ENCODE peak calls at places on chromosomes 1 and 21, in nine cellular contexts. V, Y, F, M, D, G, Z, A and Q are unnamed samples.

GRCh38 chr1:14435368-14436023 is 163.0 kb upstream of the KAZN start:
- DNase-seq in V (no peak), Y (no peak), F (no peak), M (peak), D (no peak), G (no peak), Z (no peak), A (no peak), Q (no peak)

GRCh38 chr1:234486858-234487830 is 8.2 kb upstream of the TARBP1 start:
- DNase-seq in V (no peak), Y (peak), F (peak), M (peak), D (no peak), G (no peak), Z (peak), A (peak), Q (peak)

GRCh38 chr1:20248954-20249612 is 41.6 kb upstream of the VWA5B1 start:
- DNase-seq in V (no peak), Y (no peak), F (no peak), M (no peak), D (no peak), G (no peak), Z (no peak), A (no peak), Q (no peak)

GRCh38 chr1:113124366-113124765 is 51.4 kb downstream of the LRIG2 start:
- DNase-seq in V (no peak), Y (no peak), F (no peak), M (no peak), D (no peak), G (no peak), Z (peak), A (no peak), Q (no peak)

GRCh38 chr1:214108097-214108446 is 120.3 kb downstream of the PROX1 start:
- DNase-seq in V (no peak), Y (no peak), F (no peak), M (no peak), D (no peak), G (no peak), Z (no peak), A (no peak), Q (no peak)

GRCh38 chr1:246317723-246318359 is 189.2 kb downstream of the SMYD3 start:
- DNase-seq in V (no peak), Y (peak), F (no peak), M (no peak), D (no peak), G (no peak), Z (peak), A (no peak), Q (peak)

GRCh38 chr1:236522937-236523703 is 662 bp upstream of the LGALS8 start:
- DNase-seq in V (no peak), Y (no peak), F (peak), M (peak), D (no peak), G (no peak), Z (no peak), A (no peak), Q (peak)

GRCh38 chr1:7536891-7537591 is 234.1 kb upstream of the VAMP3 start:
- DNase-seq in V (no peak), Y (no peak), F (no peak), M (no peak), D (peak), G (no peak), Z (no peak), A (no peak), Q (no peak)

GRCh38 chr1:116817582-116818064 is 63.4 kb downstream of the CD2 start:
- DNase-seq in V (peak), Y (peak), F (peak), M (peak), D (no peak), G (peak), Z (no peak), A (no peak), Q (peak)

GRCh38 chr21:35039595-35040291 is 9.4 kb downstream of the RUNX1 start:
- DNase-seq in V (no peak), Y (no peak), F (no peak), M (no peak), D (no peak), G (no peak), Z (no peak), A (no peak), Q (no peak)

GRCh38 chr1:51768971-51769601 is 109.4 kb downstream of the NRDC start:
- DNase-seq in V (no peak), Y (peak), F (peak), M (peak), D (peak), G (no peak), Z (peak), A (peak), Q (peak)

GRCh38 chr1:179742717-179743678 is at the start of gene FAM163A:
- DNase-seq in V (no peak), Y (no peak), F (no peak), M (peak), D (peak), G (no peak), Z (no peak), A (no peak), Q (no peak)

GRCh38 chr1:200968469-200969410 is 54.8 kb downstream of the KIF21B start:
- DNase-seq in V (no peak), Y (peak), F (no peak), M (no peak), D (no peak), G (no peak), Z (peak), A (no peak), Q (peak)

GRCh38 chr1:11784256-11784992 is 21.3 kb downstream of the MTHFR start:
- DNase-seq in V (no peak), Y (no peak), F (no peak), M (no peak), D (no peak), G (no peak), Z (no peak), A (no peak), Q (no peak)

GRCh38 chr1:31595836-31596736 is 19.8 kb downstream of the TINAGL1 start:
- DNase-seq in V (no peak), Y (no peak), F (no peak), M (no peak), D (no peak), G (no peak), Z (no peak), A (no peak), Q (no peak)

GRCh38 chr21:19695796-19696195 is 1292.2 kb upstream of the TMPRSS15 start:
- DNase-seq in V (no peak), Y (no peak), F (no peak), M (no peak), D (no peak), G (no peak), Z (no peak), A (no peak), Q (no peak)

GRCh38 chr1:43981135-43981491 is 2.1 kb downstream of the B4GALT2 start:
- DNase-seq in V (no peak), Y (no peak), F (peak), M (no peak), D (no peak), G (no peak), Z (no peak), A (no peak), Q (no peak)

GRCh38 chr1:207495816-207496792 is at the start of gene CR1:
- DNase-seq in V (peak), Y (no peak), F (peak), M (peak), D (no peak), G (no peak), Z (peak), A (no peak), Q (no peak)

GRCh38 chr1:67118191-67118590 is 16.6 kb downstream of the C1orf141 start:
- DNase-seq in V (no peak), Y (peak), F (no peak), M (no peak), D (no peak), G (no peak), Z (no peak), A (no peak), Q (no peak)

GRCh38 chr1:42973304-42973703 is 14.6 kb upstream of the SLC2A1 start:
- DNase-seq in V (no peak), Y (no peak), F (peak), M (peak), D (no peak), G (no peak), Z (no peak), A (no peak), Q (peak)

GRCh38 chr1:43987159-43988022 is 4.0 kb upstream of the CCDC24 start:
- DNase-seq in V (no peak), Y (peak), F (no peak), M (peak), D (no peak), G (no peak), Z (peak), A (no peak), Q (peak)

GRCh38 chr1:75550559-75550958 is 60.4 kb downstream of the SLC44A5 start:
- DNase-seq in V (no peak), Y (no peak), F (no peak), M (no peak), D (no peak), G (no peak), Z (no peak), A (no peak), Q (no peak)

GRCh38 chr1:176222196-176222595 is 15.1 kb upstream of the COP1 start:
- DNase-seq in V (no peak), Y (peak), F (no peak), M (no peak), D (no peak), G (no peak), Z (no peak), A (no peak), Q (no peak)

GRCh38 chr1:233615571-233615970 is 1.7 kb downstream of the KCNK1 start:
- DNase-seq in V (no peak), Y (no peak), F (no peak), M (no peak), D (no peak), G (no peak), Z (no peak), A (no peak), Q (no peak)

GRCh38 chr1:16921391-16922185 is at the start of gene CROCC:
- DNase-seq in V (peak), Y (no peak), F (no peak), M (peak), D (peak), G (no peak), Z (peak), A (no peak), Q (peak)

GRCh38 chr21:15514073-15514946 is 215.5 kb upstream of the USP25 start:
- DNase-seq in V (peak), Y (no peak), F (peak), M (peak), D (no peak), G (peak), Z (no peak), A (no peak), Q (no peak)

GRCh38 chr1:217333939-217334338 is 297.0 kb downstream of the GPATCH2 start:
- DNase-seq in V (no peak), Y (peak), F (peak), M (peak), D (no peak), G (no peak), Z (peak), A (no peak), Q (peak)

GRCh38 chr1:51439895-51440294 is 79.2 kb downstream of the EPS15 start:
- DNase-seq in V (no peak), Y (no peak), F (no peak), M (no peak), D (no peak), G (no peak), Z (no peak), A (no peak), Q (no peak)

GRCh38 chr1:209250970-209251636 is 332.4 kb upstream of the CAMK1G start:
- DNase-seq in V (no peak), Y (no peak), F (no peak), M (no peak), D (peak), G (no peak), Z (no peak), A (no peak), Q (no peak)

GRCh38 chr1:119811985-119812557 is 811 bp upstream of the REG4 start:
- DNase-seq in V (no peak), Y (no peak), F (no peak), M (no peak), D (no peak), G (no peak), Z (no peak), A (no peak), Q (no peak)

GRCh38 chr21:40208206-40208950 is 341.1 kb downstream of the PCP4 start:
- DNase-seq in V (no peak), Y (no peak), F (no peak), M (no peak), D (no peak), G (no peak), Z (no peak), A (no peak), Q (no peak)

GRCh38 chr21:32099812-32100416 is 178.9 kb downstream of the MIS18A start:
- DNase-seq in V (no peak), Y (peak), F (no peak), M (peak), D (no peak), G (no peak), Z (no peak), A (no peak), Q (no peak)

GRCh38 chr1:50417946-50418599 is 5.2 kb downstream of the DMRTA2 start:
- DNase-seq in V (no peak), Y (no peak), F (no peak), M (no peak), D (no peak), G (no peak), Z (no peak), A (no peak), Q (no peak)

GRCh38 chr1:97499667-97500066 is 421.2 kb downstream of the DPYD start:
- DNase-seq in V (no peak), Y (no peak), F (no peak), M (no peak), D (no peak), G (no peak), Z (peak), A (no peak), Q (no peak)